ENCODE peak calls at places on chromosomes 6 and 20, in seven cellular contexts. N is islet precursor cell, A is fibroblast of lung, W is GM13976, E is hypothalamus, S is fibroblast of pulmonary artery, L is frontal cortex. F is an unnamed sample.

GRCh38 chr6:144283781-144284473 is 1.2 kb upstream of the UTRN start:
- DNase-seq in N (no peak), A (peak), W (no peak), E (no peak), S (peak), L (no peak), F (no peak)

GRCh38 chr6:36998723-36999466 is 6.6 kb upstream of the FGD2 start:
- DNase-seq in N (no peak), A (no peak), W (no peak), E (no peak), S (no peak), L (no peak), F (no peak)

GRCh38 chr6:146905313-146905712 is 298.9 kb upstream of the STXBP5 start:
- DNase-seq in N (peak), A (peak), W (no peak), E (no peak), S (peak), L (no peak), F (no peak)

GRCh38 chr6:111802720-111803119 is 70.5 kb downstream of the FYN start:
- DNase-seq in N (no peak), A (no peak), W (no peak), E (no peak), S (no peak), L (no peak), F (no peak)

GRCh38 chr6:12516070-12516469 is 200.5 kb upstream of the PHACTR1 start:
- DNase-seq in N (no peak), A (no peak), W (peak), E (no peak), S (peak), L (no peak), F (no peak)

GRCh38 chr6:116682334-116682712 is 1.3 kb downstream of the KPNA5 start:
- DNase-seq in N (no peak), A (peak), W (peak), E (no peak), S (peak), L (peak), F (no peak)

GRCh38 chr20:32333181-32333987 is 24.7 kb upstream of the ASXL1 start:
- DNase-seq in N (no peak), A (peak), W (peak), E (no peak), S (no peak), L (no peak), F (no peak)

GRCh38 chr6:82144852-82145332 is 102.7 kb downstream of the IBTK start:
- DNase-seq in N (peak), A (peak), W (no peak), E (no peak), S (peak), L (peak), F (no peak)

GRCh38 chr6:16129623-16130243 is 847 bp downstream of the MYLIP start:
- DNase-seq in N (no peak), A (peak), W (no peak), E (peak), S (peak), L (no peak), F (no peak)

GRCh38 chr6:126812651-126813050 is 305.8 kb upstream of the RSPO3 start:
- DNase-seq in N (no peak), A (peak), W (no peak), E (no peak), S (peak), L (no peak), F (no peak)

GRCh38 chr6:162032620-162033019 is 694.9 kb downstream of the PRKN start:
- DNase-seq in N (no peak), A (peak), W (peak), E (no peak), S (peak), L (no peak), F (no peak)

GRCh38 chr6:108118791-108119211 is 44.3 kb upstream of the OSTM1 start:
- DNase-seq in N (no peak), A (no peak), W (peak), E (no peak), S (no peak), L (no peak), F (no peak)

GRCh38 chr6:101117397-101118185 is 236.5 kb upstream of the ASCC3 start:
- DNase-seq in N (peak), A (no peak), W (no peak), E (no peak), S (no peak), L (no peak), F (no peak)

GRCh38 chr6:42405025-42405424 is 46.7 kb downstream of the TRERF1 start:
- DNase-seq in N (peak), A (peak), W (no peak), E (no peak), S (peak), L (no peak), F (no peak)

GRCh38 chr6:84652356-84653026 is 111.9 kb downstream of the TBX18 start:
- DNase-seq in N (no peak), A (peak), W (no peak), E (no peak), S (peak), L (no peak), F (no peak)

GRCh38 chr6:31769684-31770371 is 7.3 kb downstream of the VWA7 start:
- DNase-seq in N (peak), A (no peak), W (peak), E (no peak), S (peak), L (peak), F (peak)

GRCh38 chr6:29211488-29211887 is 40.8 kb downstream of the OR2J2 start:
- DNase-seq in N (no peak), A (no peak), W (no peak), E (no peak), S (no peak), L (no peak), F (no peak)

GRCh38 chr6:139378882-139379341 is 4.5 kb upstream of the CITED2 start:
- DNase-seq in N (peak), A (peak), W (no peak), E (no peak), S (peak), L (no peak), F (no peak)

GRCh38 chr20:61830241-61830930 is 235.3 kb downstream of the TAF4 start:
- DNase-seq in N (no peak), A (no peak), W (no peak), E (no peak), S (no peak), L (no peak), F (no peak)

GRCh38 chr6:65557224-65557623 is 149.8 kb downstream of the EYS start:
- DNase-seq in N (no peak), A (no peak), W (no peak), E (no peak), S (no peak), L (no peak), F (no peak)

GRCh38 chr6:131998255-131998982 is 47.2 kb upstream of the CCN2 start:
- DNase-seq in N (no peak), A (peak), W (no peak), E (no peak), S (peak), L (no peak), F (no peak)

GRCh38 chr6:34511214-34511922 is 44.8 kb downstream of the SPDEF start:
- DNase-seq in N (no peak), A (no peak), W (no peak), E (no peak), S (no peak), L (no peak), F (no peak)

GRCh38 chr6:137210903-137211302 is 8.3 kb downstream of the IFNGR1 start:
- DNase-seq in N (no peak), A (peak), W (no peak), E (no peak), S (peak), L (no peak), F (no peak)

GRCh38 chr6:43943099-43943766 is 173.2 kb downstream of the VEGFA start:
- DNase-seq in N (peak), A (no peak), W (no peak), E (no peak), S (no peak), L (no peak), F (no peak)

GRCh38 chr20:7843613-7844012 is 96.6 kb downstream of the HAO1 start:
- DNase-seq in N (no peak), A (peak), W (no peak), E (no peak), S (peak), L (no peak), F (no peak)

GRCh38 chr6:56664007-56664406 is 21.3 kb upstream of the DST start:
- DNase-seq in N (no peak), A (no peak), W (no peak), E (no peak), S (no peak), L (no peak), F (no peak)

GRCh38 chr20:59972037-59972801 is 14.0 kb downstream of the CDH26 start:
- DNase-seq in N (no peak), A (no peak), W (no peak), E (no peak), S (no peak), L (no peak), F (no peak)

GRCh38 chr6:128860782-128861181 is 22.2 kb upstream of the LAMA2 start:
- DNase-seq in N (no peak), A (no peak), W (no peak), E (no peak), S (no peak), L (no peak), F (no peak)

GRCh38 chr6:137724018-137724403 is 143.0 kb upstream of the TNFAIP3 start:
- DNase-seq in N (no peak), A (no peak), W (no peak), E (no peak), S (no peak), L (no peak), F (no peak)

GRCh38 chr6:20265842-20266241 is 53.6 kb upstream of the MBOAT1 start:
- DNase-seq in N (no peak), A (no peak), W (no peak), E (no peak), S (no peak), L (no peak), F (no peak)

GRCh38 chr20:35276408-35276807 is 1.5 kb downstream of the MMP24OS start:
- DNase-seq in N (no peak), A (no peak), W (no peak), E (no peak), S (no peak), L (no peak), F (no peak)

GRCh38 chr20:57768519-57768918 is 58.7 kb upstream of the PMEPA1 start:
- DNase-seq in N (peak), A (no peak), W (no peak), E (no peak), S (no peak), L (no peak), F (no peak)